ENCODE peak calls at places on chromosomes 2 and 18, in seven cellular contexts. K is foreskin keratinocyte, S is gastrocnemius medialis, Q is kidney, G is fibroblast of lung, B is IMR-90, A is dorsolateral prefrontal cortex. M is an unnamed sample.

GRCh38 chr2:501130-501529 is 176.1 kb downstream of the TMEM18 start:
- DNase-seq in Q (no peak), K (no peak), A (no peak), S (no peak), G (no peak), B (no peak), M (no peak)

GRCh38 chr2:188193230-188193629 is 98.4 kb upstream of the GULP1 start:
- DNase-seq in K (peak; percentile 90), S (no peak), A (no peak), Q (no peak), B (peak; percentile 4), G (peak; percentile 33), M (no peak)

GRCh38 chr2:233419626-233420431 is 65.5 kb downstream of the DGKD start:
- DNase-seq in G (no peak), A (no peak), K (no peak), Q (no peak), B (peak; percentile 31), S (peak; percentile 70), M (peak; percentile 65)

GRCh38 chr2:201768918-201769317 is 11.8 kb downstream of the ALS2 start:
- DNase-seq in A (no peak), S (no peak), G (peak; percentile 80), B (peak; percentile 62), Q (no peak), K (no peak), M (no peak)

GRCh38 chr2:112121682-112122254 is 16.4 kb upstream of the FBLN7 start:
- DNase-seq in Q (no peak), B (peak; percentile 66), S (no peak), K (no peak), G (peak; percentile 44), A (no peak), M (no peak)

GRCh38 chr2:178328037-178328436 is 122.9 kb downstream of the PRKRA start:
- DNase-seq in K (no peak), S (no peak), A (no peak), Q (no peak), B (peak; percentile 77), G (peak; percentile 64), M (no peak)

GRCh38 chr2:218902427-218902826 is 21.8 kb downstream of the WNT10A start:
- DNase-seq in G (no peak), Q (no peak), S (no peak), B (no peak), A (no peak), K (no peak), M (no peak)

GRCh38 chr2:220198911-220199310 is 571.5 kb downstream of the SLC4A3 start:
- DNase-seq in A (no peak), B (peak; percentile 86), S (no peak), Q (no peak), K (peak; percentile 93), G (peak; percentile 89), M (peak; percentile 29)

GRCh38 chr2:27884546-27884945 is 5.6 kb downstream of the RBKS start:
- DNase-seq in K (no peak), S (no peak), A (no peak), G (no peak), B (no peak), Q (no peak), M (no peak)

GRCh38 chr2:149017116-149017985 is 21.1 kb upstream of the LYPD6B start:
- DNase-seq in B (peak; percentile 72), K (peak; percentile 50), A (peak; percentile 85), G (peak; percentile 57), S (peak; percentile 42), Q (peak; percentile 75), M (peak; percentile 70)

GRCh38 chr18:76672627-76673026 is 149.7 kb upstream of the ZNF236 start:
- DNase-seq in S (no peak), G (peak; percentile 82), Q (no peak), B (peak; percentile 81), A (no peak), K (peak; percentile 18), M (no peak)

GRCh38 chr2:20221169-20221938 is 3.6 kb downstream of the SDC1 start:
- DNase-seq in A (no peak), S (no peak), K (peak; percentile 73), Q (no peak), G (peak; percentile 80), B (peak; percentile 73), M (no peak)

GRCh38 chr18:44592639-44593038 is 88.0 kb upstream of the SETBP1 start:
- DNase-seq in Q (no peak), S (no peak), K (no peak), B (peak; percentile 70), A (no peak), G (peak; percentile 81), M (no peak)

GRCh38 chr2:217277646-217278048 is 417.8 kb upstream of the TNP1 start:
- DNase-seq in B (peak; percentile 100), A (peak; percentile 61), S (no peak), Q (no peak), K (peak; percentile 97), G (peak; percentile 98), M (no peak)

GRCh38 chr2:20565623-20566236 is 85.2 kb downstream of the HS1BP3 start:
- DNase-seq in K (no peak), S (no peak), A (no peak), B (no peak), Q (peak; percentile 90), G (peak; percentile 58), M (no peak)

GRCh38 chr18:79508565-79509535 is 113.1 kb downstream of the NFATC1 start:
- DNase-seq in K (no peak), B (no peak), Q (peak; percentile 80), G (no peak), A (peak; percentile 28), S (peak; percentile 18), M (peak; percentile 26)

GRCh38 chr2:202237787-202238233 is 587 bp downstream of the SUMO1 start:
- DNase-seq in K (peak; percentile 48), A (peak; percentile 41), S (peak; percentile 29), Q (no peak), B (peak; percentile 60), G (peak; percentile 64), M (peak; percentile 65)

GRCh38 chr2:60884795-60885194 is 3.4 kb downstream of the REL start:
- DNase-seq in K (peak; percentile 38), S (no peak), A (no peak), Q (no peak), G (peak; percentile 54), B (peak; percentile 36), M (no peak)

GRCh38 chr2:11344956-11345671 is 678 bp upstream of the ROCK2 start:
- DNase-seq in G (peak; percentile 61), K (peak; percentile 71), Q (peak; percentile 87), S (peak; percentile 70), B (peak; percentile 69), A (no peak), M (peak; percentile 87)

GRCh38 chr2:189210250-189211075 is 30.9 kb upstream of the COL5A2 start:
- DNase-seq in Q (no peak), S (peak; percentile 15), A (no peak), B (peak; percentile 98), G (peak; percentile 97), K (peak; percentile 91), M (peak; percentile 72)

GRCh38 chr2:36403675-36404230 is 48.2 kb downstream of the CRIM1 start:
- DNase-seq in S (no peak), Q (no peak), G (peak; percentile 94), A (no peak), B (peak; percentile 84), K (peak; percentile 96), M (no peak)
- H3K27ac ChIP-seq in S (peak overlapping the region; percentile 27), Q (no peak overlapping the region), G (peak overlapping the region; percentile 74), A (no peak overlapping the region), B (no peak overlapping the region), K (peak overlapping the region; percentile 72), M (peak overlapping the region; percentile 68)

GRCh38 chr18:57776767-57777166 is 26.3 kb downstream of the ATP8B1 start:
- DNase-seq in G (no peak), S (no peak), K (no peak), A (no peak), B (no peak), Q (no peak), M (no peak)
- H3K27ac ChIP-seq in G (no peak overlapping the region), S (no peak overlapping the region), K (peak overlapping the region; percentile 100), A (no peak overlapping the region), B (no peak overlapping the region), Q (peak overlapping the region; percentile 27), M (peak overlapping the region; percentile 33)

GRCh38 chr2:96802281-96802595 is 13.8 kb upstream of the CNNM3 start:
- DNase-seq in S (no peak), Q (peak; percentile 53), G (peak; percentile 22), B (no peak), A (no peak), K (no peak), M (no peak)
- H3K27ac ChIP-seq in S (no peak overlapping the region), Q (no peak overlapping the region), G (no peak overlapping the region), B (no peak overlapping the region), A (no peak overlapping the region), K (no peak overlapping the region), M (no peak overlapping the region)

GRCh38 chr2:214311931-214312749 is 98.7 kb upstream of the VWC2L start:
- DNase-seq in K (peak; percentile 71), B (peak; percentile 3), G (peak; percentile 17), A (no peak), Q (no peak), S (no peak), M (no peak)
- H3K27ac ChIP-seq in K (peak overlapping the region; percentile 34), B (no peak overlapping the region), G (no peak overlapping the region), A (no peak overlapping the region), Q (no peak overlapping the region), S (no peak overlapping the region), M (no peak overlapping the region)

GRCh38 chr2:131052741-131053263 is 40.5 kb downstream of the FAM168B start:
- DNase-seq in G (no peak), K (no peak), S (no peak), B (no peak), A (no peak), Q (no peak), M (no peak)

GRCh38 chr2:131054488-131054887 is 38.8 kb downstream of the FAM168B start:
- DNase-seq in K (no peak), G (no peak), B (no peak), Q (no peak), A (no peak), S (no peak), M (no peak)

GRCh38 chr2:131058214-131058613 is 35.0 kb downstream of the FAM168B start:
- DNase-seq in S (no peak), A (no peak), K (no peak), Q (no peak), G (no peak), B (no peak), M (no peak)

GRCh38 chr2:131056204-131056975 is 36.9 kb downstream of the FAM168B start:
- DNase-seq in A (no peak), B (no peak), G (peak; percentile 13), K (no peak), S (peak; percentile 62), Q (no peak), M (no peak)

DNA sequence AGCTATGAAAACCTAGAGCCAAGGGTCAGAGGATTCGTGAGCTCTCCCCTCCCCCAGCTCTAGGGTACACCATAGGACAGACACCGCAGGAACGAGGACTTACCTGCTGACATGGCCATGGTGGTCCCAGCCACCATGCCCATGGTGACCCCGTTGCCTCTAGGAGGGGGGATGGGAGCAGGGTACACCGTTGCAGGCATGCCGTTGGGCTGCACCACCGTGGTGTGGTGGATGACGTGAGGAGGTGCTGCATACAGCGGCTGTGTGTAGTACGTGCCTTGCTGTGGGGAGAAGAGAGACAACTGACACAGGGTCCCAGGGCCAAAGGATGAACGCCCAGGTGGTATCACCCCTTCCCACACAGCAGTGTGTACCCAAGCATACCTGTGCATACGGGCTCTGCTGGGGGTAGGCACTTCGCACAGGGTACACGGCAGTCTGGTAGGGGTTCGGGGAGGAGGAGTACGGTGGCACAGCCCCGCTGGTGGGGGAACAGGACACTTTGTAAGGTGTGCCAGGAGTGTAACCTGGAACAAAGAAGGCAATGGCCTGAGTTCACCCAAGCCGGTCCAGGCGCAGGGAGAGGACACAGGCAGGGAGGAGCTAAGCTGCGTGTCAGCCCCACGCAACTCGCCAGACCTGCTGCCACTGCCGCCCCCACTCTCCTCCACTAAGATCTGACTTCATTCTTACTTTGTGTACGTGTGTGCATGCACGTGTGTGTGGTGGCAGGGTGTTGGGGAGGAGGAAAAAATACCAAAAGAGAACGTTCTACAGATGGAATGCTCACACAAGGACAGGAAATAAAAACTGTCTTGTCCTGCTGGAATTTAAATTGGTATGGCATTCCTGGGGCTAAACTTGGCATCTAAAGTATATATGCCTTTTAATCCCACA is 37.8 kb downstream of the FAM168B start:
- DNase-seq in G (peak; percentile 78), B (peak; percentile 75), K (no peak), S (peak; percentile 61), A (peak; percentile 76), Q (peak; percentile 49), M (no peak)
- H3K27ac ChIP-seq in G (peak overlapping the region; percentile 51), B (peak overlapping the region; percentile 75), K (no peak overlapping the region), S (peak overlapping the region; percentile 68), A (peak overlapping the region; percentile 71), Q (no peak overlapping the region), M (no peak overlapping the region)

M was measured in tibial artery.